ENCODE peak calls at places on chromosomes 2 and 18, in five cellular contexts. D is A549, Z is GM12878, J is GM23338, U is K562. T is an unnamed sample.

GRCh38 chr2:230930928-230931555 is 6.0 kb upstream of the GPR55 start:
- DNase-seq in D (no peak), Z (no peak), J (no peak), U (no peak), T (no peak)

GRCh38 chr18:46877329-46877987 is 39.8 kb downstream of the PIAS2 start:
- DNase-seq in D (no peak), Z (no peak), J (no peak), U (no peak), T (no peak)

GRCh38 chr18:41828137-41828536 is 126.9 kb upstream of the PIK3C3 start:
- DNase-seq in D (no peak), Z (no peak), J (no peak), U (no peak), T (no peak)

GRCh38 chr2:219713110-219713509 is 85.7 kb downstream of the SLC4A3 start:
- DNase-seq in D (peak; percentile 17), Z (no peak), J (peak; percentile 79), U (peak; percentile 68), T (peak; percentile 36)

GRCh38 chr2:68951899-68952298 is 794 bp downstream of the GKN2 start:
- DNase-seq in D (no peak), Z (no peak), J (peak; percentile 43), U (no peak), T (no peak)

GRCh38 chr18:25097119-25098114 is 254.5 kb downstream of the ZNF521 start:
- DNase-seq in D (no peak), Z (no peak), J (no peak), U (no peak), T (no peak)

GRCh38 chr2:9641641-9642040 is 10.8 kb upstream of the YWHAQ start:
- DNase-seq in D (no peak), Z (no peak), J (no peak), U (no peak), T (no peak)

GRCh38 chr18:10261315-10262276 is 192.8 kb upstream of the APCDD1 start:
- DNase-seq in D (no peak), Z (no peak), J (no peak), U (no peak), T (no peak)

GRCh38 chr18:63022429-63023022 is 297.0 kb downstream of the BCL2 start:
- DNase-seq in D (no peak), Z (no peak), J (peak; percentile 78), U (peak; percentile 12), T (no peak)

GRCh38 chr2:169822036-169822435 is 2.7 kb downstream of the METTL5 start:
- DNase-seq in D (no peak), Z (no peak), J (no peak), U (no peak), T (no peak)

GRCh38 chr18:7272268-7273049 is 41.6 kb downstream of the LRRC30 start:
- DNase-seq in D (peak; percentile 33), Z (no peak), J (peak; percentile 89), U (peak; percentile 43), T (peak; percentile 55)

GRCh38 chr2:217064234-217065103 is 204.6 kb upstream of the TNP1 start:
- DNase-seq in D (no peak), Z (no peak), J (peak; percentile 61), U (no peak), T (no peak)

GRCh38 chr2:11921030-11921583 is 174.7 kb downstream of the LPIN1 start:
- DNase-seq in D (no peak), Z (no peak), J (peak; percentile 19), U (no peak), T (no peak)

GRCh38 chr2:204315236-204315662 is 230.0 kb upstream of the PARD3B start:
- DNase-seq in D (no peak), Z (no peak), J (no peak), U (no peak), T (no peak)

GRCh38 chr2:241577413-241578122 is 19.0 kb downstream of the BOK start:
- DNase-seq in D (no peak), Z (no peak), J (no peak), U (no peak), T (no peak)

GRCh38 chr2:71557321-71557720 is 104.0 kb downstream of the DYSF start:
- DNase-seq in D (no peak), Z (no peak), J (peak; percentile 34), U (no peak), T (no peak)

GRCh38 chr2:45469314-45470099 is 141.6 kb downstream of the SRBD1 start:
- DNase-seq in D (no peak), Z (no peak), J (no peak), U (no peak), T (peak; percentile 97)

GRCh38 chr2:130336150-130336876 is 6.4 kb upstream of the IMP4 start:
- DNase-seq in D (no peak), Z (no peak), J (peak; percentile 17), U (no peak), T (peak; percentile 32)

GRCh38 chr18:56451188-56451587 is 187.2 kb downstream of the TXNL1 start:
- DNase-seq in D (no peak), Z (no peak), J (no peak), U (no peak), T (no peak)

GRCh38 chr18:73615506-73615905 is 532.1 kb downstream of the FBXO15 start:
- DNase-seq in D (no peak), Z (no peak), J (no peak), U (no peak), T (no peak)

GRCh38 chr2:72719416-72719815 is 106.4 kb downstream of the EXOC6B start:
- DNase-seq in D (no peak), Z (no peak), J (peak; percentile 81), U (no peak), T (no peak)

GRCh38 chr2:240850026-240850425 is 18.6 kb upstream of the AGXT start:
- DNase-seq in D (no peak), Z (no peak), J (no peak), U (no peak), T (no peak)

GRCh38 chr2:66699481-66700180 is 264.7 kb downstream of the MEIS1 start:
- DNase-seq in D (no peak), Z (no peak), J (peak; percentile 36), U (no peak), T (no peak)

GRCh38 chr2:126835261-126835660 is 63.4 kb upstream of the TEX51 start:
- DNase-seq in D (no peak), Z (no peak), J (no peak), U (no peak), T (no peak)

GRCh38 chr2:19738707-19739106 is 163.1 kb downstream of the TTC32 start:
- DNase-seq in D (no peak), Z (no peak), J (no peak), U (no peak), T (no peak)

DNA sequence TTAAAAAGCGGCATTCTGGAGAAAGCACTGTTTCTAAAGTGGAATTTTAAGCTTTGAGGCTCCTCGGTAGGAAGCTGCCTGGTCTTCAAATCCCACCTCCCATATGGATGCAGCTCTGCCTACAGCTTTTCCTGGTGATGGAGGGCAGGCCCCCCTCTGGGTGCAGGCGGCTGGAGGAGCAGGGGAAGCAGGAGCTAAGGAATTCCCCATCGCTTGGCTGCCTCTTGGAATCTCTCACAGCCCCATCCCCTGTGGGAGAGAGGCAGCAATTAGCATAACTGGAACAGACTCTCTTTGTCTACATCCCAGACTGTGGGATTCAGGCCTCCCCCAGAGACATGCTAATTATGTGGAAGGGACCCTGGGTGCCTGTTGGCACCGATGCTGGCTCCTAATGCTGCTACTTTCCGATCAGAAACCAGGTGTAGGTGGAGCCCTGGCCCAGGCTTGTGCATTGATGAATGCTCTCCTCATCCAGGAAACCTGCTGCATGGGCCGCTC is 51.3 kb downstream of the LIPG start:
- DNase-seq in D (no peak), Z (no peak), J (peak; percentile 88), U (no peak), T (no peak)
- TF ChIP-seq JUNB in D (no peak), Z (no peak), J (no peak), U (no peak), T (no peak)

DNA sequence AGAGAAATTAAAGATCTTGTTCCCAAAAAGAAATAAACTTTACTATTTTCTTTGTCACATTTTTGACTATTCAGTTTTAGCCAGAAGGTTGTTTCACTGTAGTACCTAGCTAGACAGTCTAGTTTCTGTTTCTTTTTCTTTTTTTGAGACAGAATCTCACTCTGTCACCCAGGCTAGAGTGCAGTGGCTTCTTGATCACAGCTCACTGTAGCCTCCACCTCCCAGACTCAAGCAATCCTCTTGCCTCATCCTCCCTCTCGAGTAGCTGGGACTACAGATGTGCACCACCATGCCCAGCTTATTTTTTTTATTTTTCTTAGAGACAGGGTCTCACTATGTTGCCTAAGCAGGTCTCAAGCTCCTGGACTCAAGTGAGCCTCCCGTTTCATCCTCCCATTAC is 2.2 kb downstream of the RBM45 start:
- DNase-seq in D (no peak), Z (no peak), J (no peak), U (no peak), T (no peak)
- TF ChIP-seq JUNB in D (no peak), Z (no peak), J (no peak), U (no peak), T (no peak)

DNA sequence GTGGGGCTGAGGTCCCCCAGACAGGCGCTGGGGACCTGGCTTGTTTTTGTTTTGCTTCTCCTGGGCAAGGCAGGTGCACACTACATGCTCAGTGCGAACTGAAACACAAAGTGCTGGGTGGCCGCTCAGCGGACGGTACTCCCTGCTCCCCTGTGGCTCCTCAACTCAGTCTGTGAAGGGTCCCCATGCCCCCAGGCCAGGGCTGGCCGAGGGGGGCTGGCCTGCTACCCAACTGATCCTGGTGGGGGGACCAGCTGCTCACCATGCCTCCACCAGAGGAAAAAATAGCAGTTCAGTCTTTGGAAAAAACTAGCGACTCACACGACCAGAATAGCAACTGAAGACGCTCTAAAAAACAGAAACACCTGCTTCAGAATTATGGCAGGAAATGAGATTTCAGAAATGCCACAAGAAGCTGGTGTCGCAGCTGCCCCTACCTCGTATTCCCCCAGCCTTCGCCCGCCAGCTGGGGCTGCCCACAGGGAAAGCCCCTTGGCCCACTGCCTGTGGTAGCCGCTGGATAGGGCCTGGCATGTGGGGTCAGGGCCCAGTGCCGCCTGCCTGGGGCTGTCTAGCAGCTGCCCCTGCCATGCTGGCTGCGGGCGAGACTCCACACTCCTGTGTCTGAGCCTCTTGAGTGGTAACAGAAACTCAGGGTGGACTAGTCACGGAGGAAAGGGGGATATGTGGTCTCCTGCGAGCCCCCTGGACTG is 43.7 kb downstream of the MEX3C start:
- DNase-seq in D (no peak), Z (peak; percentile 62), J (no peak), U (no peak), T (no peak)
- TF ChIP-seq JUNB in D (no peak), Z (no peak), J (no peak), U (no peak), T (no peak)

GRCh38 chr2:206389164-206389563 is 54.2 kb upstream of the ADAM23 start:
- DNase-seq in D (no peak), Z (no peak), J (no peak), U (no peak), T (no peak)

GRCh38 chr2:206396216-206396615 is 47.1 kb upstream of the ADAM23 start:
- DNase-seq in D (no peak), Z (no peak), J (peak; percentile 27), U (no peak), T (no peak)

GRCh38 chr2:206390181-206390580 is 53.2 kb upstream of the ADAM23 start:
- DNase-seq in D (no peak), Z (no peak), J (no peak), U (no peak), T (no peak)

DNA sequence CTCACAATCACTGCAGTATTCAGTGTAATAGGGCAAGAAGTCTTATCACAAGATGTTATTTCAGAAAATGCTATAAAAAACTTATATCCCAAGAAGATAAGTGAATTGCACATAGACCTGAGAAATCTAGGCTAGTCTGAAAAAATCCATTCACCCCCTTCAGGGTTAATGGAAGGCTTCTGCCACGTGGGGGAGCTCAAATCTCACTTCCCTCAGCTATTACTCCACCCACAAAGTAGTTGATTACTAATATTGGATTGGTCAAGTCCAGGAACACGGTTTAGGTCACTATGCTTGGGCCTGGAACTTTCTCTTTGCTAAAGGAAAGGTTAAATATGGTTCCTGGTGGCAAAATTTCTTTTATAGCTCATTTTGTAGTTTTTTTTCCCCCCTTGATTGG is 51.2 kb upstream of the ADAM23 start:
- DNase-seq in D (peak; percentile 59), Z (no peak), J (peak; percentile 87), U (peak; percentile 24), T (peak; percentile 62)
- TF ChIP-seq JUNB in D (no peak), Z (no peak), J (no peak), U (no peak), T (no peak)

GRCh38 chr2:120323214-120323613 is 22.7 kb upstream of the INHBB start:
- DNase-seq in D (no peak), Z (no peak), J (no peak), U (no peak), T (no peak)
- TF ChIP-seq JUNB in D (no peak), Z (no peak), J (no peak), U (no peak), T (no peak)

T was measured in HepG2.